ENCODE peak calls at places on chromosomes 3 and 15, in nine cellular contexts. One of them, this sample, is unnamed.

GRCh38 chr3:194112120-194113106 is 23.5 kb upstream of the HES1 start:
- DNase-seq in cardiac fibroblast: no peak
- DNase-seq in Caki2: peak; percentile 98
- DNase-seq in activated CD8-positive, alpha-beta T cell treated with anti-CD3 and anti-CD28 coated beads for 36 hours: no peak
- DNase-seq in fibroblast of pulmonary artery: no peak
- DNase-seq in hypothalamus: no peak
- DNase-seq in amniotic stem cell: no peak
- DNase-seq in HT1080: no peak
- DNase-seq in mesendoderm: peak; percentile 40
- DNase-seq in this sample: peak; percentile 30

GRCh38 chr3:50454671-50455070 is 48.8 kb downstream of the CACNA2D2 start:
- DNase-seq in fibroblast of pulmonary artery: no peak
- DNase-seq in cardiac fibroblast: no peak
- DNase-seq in amniotic stem cell: no peak
- DNase-seq in activated CD8-positive, alpha-beta T cell treated with anti-CD3 and anti-CD28 coated beads for 36 hours: no peak
- DNase-seq in Caki2: no peak
- DNase-seq in mesendoderm: peak; percentile 57
- DNase-seq in hypothalamus: no peak
- DNase-seq in HT1080: no peak
- DNase-seq in this sample: no peak

GRCh38 chr3:133490468-133491351 is 82.8 kb upstream of the CDV3 start:
- DNase-seq in mesendoderm: no peak
- DNase-seq in activated CD8-positive, alpha-beta T cell treated with anti-CD3 and anti-CD28 coated beads for 36 hours: peak; percentile 93
- DNase-seq in HT1080: no peak
- DNase-seq in cardiac fibroblast: no peak
- DNase-seq in amniotic stem cell: no peak
- DNase-seq in hypothalamus: no peak
- DNase-seq in Caki2: no peak
- DNase-seq in fibroblast of pulmonary artery: no peak
- DNase-seq in this sample: no peak

GRCh38 chr3:53626876-53627275 is 132.5 kb downstream of the CACNA1D start:
- DNase-seq in Caki2: no peak
- DNase-seq in activated CD8-positive, alpha-beta T cell treated with anti-CD3 and anti-CD28 coated beads for 36 hours: no peak
- DNase-seq in cardiac fibroblast: no peak
- DNase-seq in HT1080: no peak
- DNase-seq in amniotic stem cell: no peak
- DNase-seq in hypothalamus: no peak
- DNase-seq in mesendoderm: no peak
- DNase-seq in fibroblast of pulmonary artery: no peak
- DNase-seq in this sample: no peak

GRCh38 chr3:39637807-39638206 is 170.3 kb downstream of the MOBP start:
- DNase-seq in cardiac fibroblast: peak; percentile 66
- DNase-seq in HT1080: peak; percentile 73
- DNase-seq in hypothalamus: no peak
- DNase-seq in activated CD8-positive, alpha-beta T cell treated with anti-CD3 and anti-CD28 coated beads for 36 hours: peak; percentile 4
- DNase-seq in mesendoderm: peak; percentile 52
- DNase-seq in Caki2: peak; percentile 54
- DNase-seq in fibroblast of pulmonary artery: peak; percentile 45
- DNase-seq in amniotic stem cell: no peak
- DNase-seq in this sample: peak; percentile 66

GRCh38 chr15:84834969-84835368 is 17.8 kb downstream of the ALPK3 start:
- DNase-seq in fibroblast of pulmonary artery: no peak
- DNase-seq in HT1080: no peak
- DNase-seq in hypothalamus: no peak
- DNase-seq in Caki2: no peak
- DNase-seq in amniotic stem cell: no peak
- DNase-seq in mesendoderm: no peak
- DNase-seq in cardiac fibroblast: no peak
- DNase-seq in activated CD8-positive, alpha-beta T cell treated with anti-CD3 and anti-CD28 coated beads for 36 hours: no peak
- DNase-seq in this sample: no peak

GRCh38 chr15:72178976-72179585 is 18.5 kb downstream of the GRAMD2A start:
- DNase-seq in hypothalamus: no peak
- DNase-seq in amniotic stem cell: no peak
- DNase-seq in Caki2: no peak
- DNase-seq in activated CD8-positive, alpha-beta T cell treated with anti-CD3 and anti-CD28 coated beads for 36 hours: no peak
- DNase-seq in HT1080: no peak
- DNase-seq in mesendoderm: no peak
- DNase-seq in cardiac fibroblast: no peak
- DNase-seq in fibroblast of pulmonary artery: no peak
- DNase-seq in this sample: no peak

GRCh38 chr3:146589899-146590508 is 15.1 kb downstream of the PLSCR5 start:
- DNase-seq in cardiac fibroblast: peak; percentile 78
- DNase-seq in mesendoderm: peak; percentile 35
- DNase-seq in Caki2: peak; percentile 16
- DNase-seq in hypothalamus: no peak
- DNase-seq in activated CD8-positive, alpha-beta T cell treated with anti-CD3 and anti-CD28 coated beads for 36 hours: peak; percentile 48
- DNase-seq in amniotic stem cell: peak; percentile 43
- DNase-seq in fibroblast of pulmonary artery: peak; percentile 76
- DNase-seq in HT1080: peak; percentile 58
- DNase-seq in this sample: peak; percentile 59

GRCh38 chr3:43954321-43954720 is 263.6 kb downstream of the ABHD5 start:
- DNase-seq in cardiac fibroblast: no peak
- DNase-seq in Caki2: no peak
- DNase-seq in HT1080: no peak
- DNase-seq in activated CD8-positive, alpha-beta T cell treated with anti-CD3 and anti-CD28 coated beads for 36 hours: no peak
- DNase-seq in mesendoderm: no peak
- DNase-seq in fibroblast of pulmonary artery: no peak
- DNase-seq in hypothalamus: no peak
- DNase-seq in amniotic stem cell: no peak
- DNase-seq in this sample: no peak

GRCh38 chr15:28100516-28101195 is 1.5 kb upstream of the OCA2 start:
- DNase-seq in hypothalamus: no peak
- DNase-seq in activated CD8-positive, alpha-beta T cell treated with anti-CD3 and anti-CD28 coated beads for 36 hours: no peak
- DNase-seq in fibroblast of pulmonary artery: no peak
- DNase-seq in mesendoderm: no peak
- DNase-seq in Caki2: no peak
- DNase-seq in cardiac fibroblast: no peak
- DNase-seq in HT1080: no peak
- DNase-seq in amniotic stem cell: no peak
- DNase-seq in this sample: no peak

GRCh38 chr15:22224241-22224671 is 143.9 kb downstream of the OR4M2 start:
- DNase-seq in Caki2: no peak
- DNase-seq in activated CD8-positive, alpha-beta T cell treated with anti-CD3 and anti-CD28 coated beads for 36 hours: no peak
- DNase-seq in amniotic stem cell: no peak
- DNase-seq in hypothalamus: no peak
- DNase-seq in cardiac fibroblast: no peak
- DNase-seq in mesendoderm: no peak
- DNase-seq in fibroblast of pulmonary artery: no peak
- DNase-seq in HT1080: no peak
- DNase-seq in this sample: no peak

GRCh38 chr15:70533931-70534742 is 229.2 kb downstream of the UACA start:
- DNase-seq in cardiac fibroblast: no peak
- DNase-seq in fibroblast of pulmonary artery: no peak
- DNase-seq in mesendoderm: peak; percentile 40
- DNase-seq in Caki2: no peak
- DNase-seq in activated CD8-positive, alpha-beta T cell treated with anti-CD3 and anti-CD28 coated beads for 36 hours: no peak
- DNase-seq in hypothalamus: no peak
- DNase-seq in HT1080: peak; percentile 7
- DNase-seq in amniotic stem cell: no peak
- DNase-seq in this sample: no peak

GRCh38 chr3:142489572-142490323 is 41.9 kb upstream of the XRN1 start:
- DNase-seq in cardiac fibroblast: peak; percentile 17
- DNase-seq in mesendoderm: no peak
- DNase-seq in HT1080: no peak
- DNase-seq in Caki2: no peak
- DNase-seq in fibroblast of pulmonary artery: no peak
- DNase-seq in activated CD8-positive, alpha-beta T cell treated with anti-CD3 and anti-CD28 coated beads for 36 hours: no peak
- DNase-seq in hypothalamus: no peak
- DNase-seq in amniotic stem cell: no peak
- DNase-seq in this sample: peak; percentile 16

GRCh38 chr3:168091961-168092360 is 3.8 kb downstream of the GOLIM4 start:
- DNase-seq in Caki2: peak; percentile 41
- DNase-seq in activated CD8-positive, alpha-beta T cell treated with anti-CD3 and anti-CD28 coated beads for 36 hours: no peak
- DNase-seq in amniotic stem cell: no peak
- DNase-seq in cardiac fibroblast: no peak
- DNase-seq in HT1080: no peak
- DNase-seq in hypothalamus: no peak
- DNase-seq in fibroblast of pulmonary artery: no peak
- DNase-seq in mesendoderm: no peak
- DNase-seq in this sample: no peak

GRCh38 chr3:126671521-126671920 is 16.6 kb upstream of the TXNRD3 start:
- DNase-seq in HT1080: no peak
- DNase-seq in Caki2: no peak
- DNase-seq in cardiac fibroblast: no peak
- DNase-seq in hypothalamus: no peak
- DNase-seq in fibroblast of pulmonary artery: no peak
- DNase-seq in amniotic stem cell: no peak
- DNase-seq in activated CD8-positive, alpha-beta T cell treated with anti-CD3 and anti-CD28 coated beads for 36 hours: peak; percentile 20
- DNase-seq in mesendoderm: peak; percentile 61
- DNase-seq in this sample: no peak

GRCh38 chr3:9955067-9955502 is 2.9 kb upstream of the PRRT3 start:
- DNase-seq in amniotic stem cell: no peak
- DNase-seq in Caki2: no peak
- DNase-seq in cardiac fibroblast: no peak
- DNase-seq in HT1080: no peak
- DNase-seq in hypothalamus: no peak
- DNase-seq in mesendoderm: peak; percentile 46
- DNase-seq in activated CD8-positive, alpha-beta T cell treated with anti-CD3 and anti-CD28 coated beads for 36 hours: no peak
- DNase-seq in fibroblast of pulmonary artery: peak; percentile 31
- DNase-seq in this sample: peak; percentile 21

GRCh38 chr3:107206141-107206540 is 171.1 kb upstream of the CCDC54 start:
- DNase-seq in mesendoderm: peak; percentile 70
- DNase-seq in activated CD8-positive, alpha-beta T cell treated with anti-CD3 and anti-CD28 coated beads for 36 hours: peak; percentile 4
- DNase-seq in fibroblast of pulmonary artery: peak; percentile 84
- DNase-seq in amniotic stem cell: peak; percentile 58
- DNase-seq in HT1080: peak; percentile 55
- DNase-seq in cardiac fibroblast: peak; percentile 85
- DNase-seq in hypothalamus: no peak
- DNase-seq in Caki2: peak; percentile 3
- DNase-seq in this sample: peak; percentile 79

GRCh38 chr3:127865941-127866340 is 43.6 kb upstream of the MGLL start:
- DNase-seq in mesendoderm: peak; percentile 65
- DNase-seq in amniotic stem cell: no peak
- DNase-seq in HT1080: peak; percentile 84
- DNase-seq in cardiac fibroblast: peak; percentile 74
- DNase-seq in Caki2: no peak
- DNase-seq in activated CD8-positive, alpha-beta T cell treated with anti-CD3 and anti-CD28 coated beads for 36 hours: peak; percentile 44
- DNase-seq in fibroblast of pulmonary artery: peak; percentile 38
- DNase-seq in hypothalamus: no peak
- DNase-seq in this sample: peak; percentile 85

GRCh38 chr15:90231028-90232017 is 2.4 kb downstream of the CIB1 start:
- DNase-seq in mesendoderm: no peak
- DNase-seq in fibroblast of pulmonary artery: no peak
- DNase-seq in cardiac fibroblast: no peak
- DNase-seq in activated CD8-positive, alpha-beta T cell treated with anti-CD3 and anti-CD28 coated beads for 36 hours: peak; percentile 84
- DNase-seq in HT1080: no peak
- DNase-seq in amniotic stem cell: no peak
- DNase-seq in hypothalamus: peak; percentile 17
- DNase-seq in Caki2: no peak
- DNase-seq in this sample: no peak

GRCh38 chr15:29294732-29295131 is 25.1 kb upstream of the NSMCE3 start:
- DNase-seq in amniotic stem cell: no peak
- DNase-seq in HT1080: no peak
- DNase-seq in activated CD8-positive, alpha-beta T cell treated with anti-CD3 and anti-CD28 coated beads for 36 hours: no peak
- DNase-seq in fibroblast of pulmonary artery: no peak
- DNase-seq in Caki2: no peak
- DNase-seq in mesendoderm: no peak
- DNase-seq in cardiac fibroblast: no peak
- DNase-seq in hypothalamus: no peak
- DNase-seq in this sample: no peak